ENCODE peak calls at places on chromosomes 12 and 14, in four cellular contexts. H is lower lobe of right lung, L is fibroblast of pulmonary artery, G is left lung. B is an unnamed sample.

GRCh38 chr12:39541471-39541870 is 78.1 kb downstream of the ABCD2 start:
- DNase-seq in G (no peak), H (no peak), L (no peak), B (no peak)

GRCh38 chr12:82058197-82058596 is 299.0 kb upstream of the PPFIA2 start:
- DNase-seq in L (no peak), G (no peak), H (no peak), B (no peak)

GRCh38 chr12:26010293-26010821 is 51.9 kb downstream of the RASSF8 start:
- DNase-seq in L (peak), G (no peak), H (no peak), B (no peak)

GRCh38 chr14:50520947-50521815 is 11.2 kb downstream of the MAP4K5 start:
- DNase-seq in L (peak), G (no peak), H (no peak), B (no peak)

GRCh38 chr12:29103539-29103974 is 45.5 kb upstream of the FAR2 start:
- DNase-seq in G (no peak), H (no peak), L (no peak), B (no peak)

GRCh38 chr12:121723200-121723599 is 10.6 kb downstream of the TMEM120B start:
- DNase-seq in G (no peak), H (no peak), L (no peak), B (no peak)

GRCh38 chr12:122842505-122843405 is 7.5 kb downstream of the HIP1R start:
- DNase-seq in H (peak), L (no peak), G (no peak), B (peak)

GRCh38 chr14:80055226-80055625 is 156.1 kb downstream of the DIO2 start:
- DNase-seq in H (no peak), L (peak), G (no peak), B (no peak)

GRCh38 chr12:98725481-98726247 is 80.6 kb downstream of the APAF1 start:
- DNase-seq in H (no peak), L (peak), G (no peak), B (no peak)

GRCh38 chr12:92002195-92002649 is 143.4 kb downstream of the BTG1 start:
- DNase-seq in H (no peak), L (no peak), G (no peak), B (no peak)

GRCh38 chr14:92093320-92093719 is 13.1 kb downstream of the ATXN3 start:
- DNase-seq in L (peak), H (no peak), G (no peak), B (no peak)

GRCh38 chr12:121789800-121790748 is 3.4 kb downstream of the RHOF start:
- DNase-seq in L (no peak), G (peak), H (peak), B (peak)

GRCh38 chr12:92597997-92598396 is 104.8 kb upstream of the PLEKHG7 start:
- DNase-seq in H (no peak), L (peak), G (no peak), B (no peak)

GRCh38 chr14:77439861-77440260 is 16.5 kb upstream of the NOXRED1 start:
- DNase-seq in G (no peak), H (no peak), L (no peak), B (no peak)

GRCh38 chr12:112170376-112170775 is 45.0 kb downstream of the TRAFD1 start:
- DNase-seq in G (no peak), L (peak), H (no peak), B (no peak)

GRCh38 chr14:100213956-100214767 is 24.8 kb upstream of the YY1 start:
- DNase-seq in L (peak), G (peak), H (peak), B (peak)

GRCh38 chr12:90939382-90939781 is 15.6 kb downstream of the CCER1 start:
- DNase-seq in H (no peak), L (peak), G (no peak), B (no peak)

GRCh38 chr12:84727964-84728363 is 184.6 kb downstream of the SLC6A15 start:
- DNase-seq in H (no peak), L (no peak), G (no peak), B (no peak)

GRCh38 chr12:127964717-127965116 is 302.3 kb upstream of the TMEM132C start:
- DNase-seq in L (peak), H (no peak), G (no peak), B (no peak)

DNA sequence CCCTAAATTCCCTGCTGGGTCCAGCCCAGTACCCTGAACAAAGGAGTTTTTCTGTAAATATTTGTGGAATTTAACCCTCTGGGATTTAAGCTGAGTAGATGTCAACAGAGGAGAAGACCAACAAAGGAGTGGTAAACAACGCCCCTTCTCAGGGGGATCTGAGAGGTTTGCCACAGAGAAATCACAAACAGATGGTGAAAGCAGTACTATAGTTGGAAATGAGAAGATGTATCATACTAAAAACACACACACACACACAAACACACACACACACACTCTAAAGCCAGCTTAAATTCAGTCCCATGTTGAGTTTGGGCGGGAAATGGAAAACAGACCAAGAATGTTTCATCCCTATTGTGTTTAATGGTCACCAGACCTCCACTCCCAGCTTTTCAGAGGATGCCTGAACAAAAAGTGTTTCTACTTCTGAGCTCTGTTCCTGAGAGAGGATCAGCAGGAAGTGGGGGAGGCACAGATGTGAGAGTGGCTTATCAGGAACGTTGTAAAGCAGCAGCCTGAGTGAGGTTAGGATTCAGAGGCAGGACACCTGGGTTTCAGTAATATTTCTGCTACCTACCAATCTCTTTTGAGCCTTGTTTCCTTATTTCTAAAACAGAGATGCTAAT is 3.2 kb downstream of the BIN2 start:
- DNase-seq in L (peak), G (no peak), H (no peak), B (no peak)
- TF ChIP-seq CTCF in L (no peak), G (no peak), H (no peak), B (no peak)

DNA sequence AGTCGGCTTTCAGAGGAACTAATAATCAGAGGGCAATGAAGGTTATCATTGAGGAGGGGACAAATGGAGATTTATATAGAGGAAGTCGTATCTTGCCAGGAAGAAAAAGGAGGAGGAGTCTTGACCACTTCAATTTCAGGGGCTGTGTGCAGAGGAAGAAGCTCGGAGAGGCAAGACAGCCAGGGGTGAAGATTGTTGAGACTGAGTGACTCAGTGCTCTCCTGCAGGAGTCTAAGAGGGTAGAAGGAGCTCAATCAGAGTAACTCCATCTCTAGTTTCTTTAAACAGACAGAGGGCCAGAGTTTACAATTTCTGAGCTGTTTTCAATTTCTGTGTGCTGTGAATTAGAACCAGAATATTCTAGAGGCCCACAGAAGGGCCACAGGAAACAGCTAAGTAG is 439.3 kb upstream of the PRICKLE1 start:
- DNase-seq in G (no peak), L (no peak), H (no peak), B (no peak)
- TF ChIP-seq CTCF in G (no peak), L (no peak), H (no peak), B (no peak)

GRCh38 chr14:103724116-103724515 is 8.5 kb downstream of the ZFYVE21 start:
- DNase-seq in G (no peak), L (peak), H (no peak), B (no peak)
- TF ChIP-seq CTCF in G (no peak), L (peak), H (no peak), B (no peak)

DNA sequence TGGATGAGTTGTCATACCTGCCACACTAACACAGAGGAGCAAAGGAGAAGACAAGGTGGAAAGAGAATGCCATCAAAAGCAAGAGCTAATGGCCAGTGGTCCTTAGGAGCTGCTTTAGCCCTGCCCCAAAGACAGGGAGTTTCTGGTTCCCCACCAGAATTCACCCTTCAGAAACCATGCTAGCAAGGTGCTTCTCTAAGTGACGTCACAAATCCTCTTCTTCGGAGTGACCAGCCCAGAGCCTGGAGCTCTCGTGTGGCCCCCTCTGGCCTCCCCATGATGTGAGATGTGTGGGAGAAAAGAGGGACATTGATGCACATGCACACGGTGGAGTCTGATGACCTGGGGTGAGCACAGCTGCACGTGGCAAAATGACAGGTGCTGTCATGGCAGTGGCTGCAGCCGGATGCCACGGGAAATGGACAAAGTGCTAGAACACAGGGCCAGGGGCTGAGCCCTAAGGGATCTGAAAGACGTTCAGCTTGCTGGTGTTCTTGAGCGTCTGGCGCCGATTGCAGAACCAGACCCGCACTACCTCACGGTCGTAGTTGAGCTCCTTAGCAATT is 16.9 kb upstream of the TFCP2 start:
- DNase-seq in G (no peak), H (no peak), L (no peak), B (no peak)
- TF ChIP-seq CTCF in G (no peak), H (no peak), L (no peak), B (no peak)

DNA sequence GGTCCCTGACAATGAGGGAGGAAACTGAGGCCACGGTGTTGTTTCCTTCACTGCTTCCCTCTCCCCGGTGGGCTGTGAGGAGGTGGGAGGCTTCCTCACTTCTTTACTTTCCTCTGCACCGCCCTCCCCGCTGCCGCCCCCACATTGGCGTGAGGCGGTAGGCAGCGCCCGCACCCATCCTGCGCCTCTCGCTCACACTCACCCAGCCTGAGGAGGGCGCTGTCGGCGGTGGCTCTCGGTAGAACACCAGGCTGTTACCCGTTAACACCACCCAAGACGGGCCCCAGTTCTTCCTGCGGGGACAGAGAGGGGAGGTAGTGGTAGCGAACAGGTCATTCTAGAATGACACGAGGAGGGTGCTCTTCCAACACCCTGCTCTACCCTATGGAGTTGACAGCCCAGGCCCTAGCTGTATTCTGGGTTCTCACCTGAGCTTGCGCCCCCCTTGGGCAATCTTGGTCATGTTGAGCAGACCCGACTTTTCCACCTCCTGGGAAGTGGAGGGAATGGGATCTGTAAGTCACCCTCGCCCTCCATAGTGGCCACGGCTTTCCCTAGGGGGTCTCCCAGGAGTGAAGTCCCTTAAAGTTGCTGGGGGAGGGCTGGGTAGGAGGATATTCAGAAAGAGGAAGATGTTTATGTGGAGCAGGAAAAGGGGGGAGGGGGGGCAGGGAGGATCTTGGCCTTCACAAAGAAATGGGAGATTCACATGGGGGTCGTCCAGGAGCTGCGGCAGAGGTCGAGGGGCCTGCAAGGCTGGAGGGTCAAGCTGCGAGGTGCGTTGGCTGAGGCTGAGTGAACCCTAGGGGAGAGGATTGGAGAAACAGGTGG is 3.3 kb downstream of the ARHGAP9 start:
- DNase-seq in G (peak), L (no peak), H (peak), B (peak)
- TF ChIP-seq CTCF in G (peak), L (no peak), H (peak), B (peak)

GRCh38 chr12:4289334-4289878 is 15.8 kb downstream of the CCND2 start:
- DNase-seq in G (no peak), L (no peak), H (no peak), B (no peak)
- TF ChIP-seq CTCF in G (no peak), L (no peak), H (no peak), B (no peak)

GRCh38 chr12:52543985-52544888 is 8.7 kb downstream of the KRT71 start:
- DNase-seq in L (no peak), H (no peak), G (no peak), B (no peak)
- TF ChIP-seq CTCF in L (no peak), H (no peak), G (no peak), B (no peak)

DNA sequence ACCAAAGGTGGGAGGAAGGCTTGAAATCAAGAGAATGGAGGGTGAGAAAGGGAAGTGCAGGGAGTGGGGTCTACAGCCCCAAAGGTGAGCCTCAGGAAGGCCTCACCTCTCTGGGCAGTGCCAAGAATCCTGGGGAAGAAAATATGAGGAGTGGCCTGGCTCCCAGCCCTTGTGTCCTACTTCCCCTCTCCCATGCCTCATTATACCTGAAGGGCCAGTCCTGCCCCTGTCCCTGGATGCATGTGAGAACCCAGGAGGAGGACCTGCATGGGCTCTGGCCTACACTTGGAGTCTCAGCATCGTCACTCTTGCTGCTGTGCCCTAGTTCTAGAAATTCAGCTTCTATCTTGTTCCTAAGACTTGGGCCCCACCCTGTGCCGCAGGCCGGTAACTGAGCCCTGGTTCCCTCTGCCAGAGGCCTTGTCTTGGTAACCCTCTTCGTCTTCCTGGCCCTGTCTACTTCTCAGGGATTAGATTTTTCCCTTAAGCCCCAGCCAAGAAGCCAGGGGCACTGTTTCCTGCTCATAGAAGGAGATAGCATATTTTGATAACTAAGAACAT is 10.9 kb upstream of the MYH7 start:
- DNase-seq in L (no peak), G (no peak), H (no peak), B (no peak)
- TF ChIP-seq CTCF in L (no peak), G (no peak), H (no peak), B (no peak)

B was measured in CD14-positive monocyte.